ENCODE peak calls at places on chromosomes 5 and 9, in seven cellular contexts. P, D, X, M, U, G and C are unnamed samples.

GRCh38 chr9:135969064-135969683 is 8.0 kb upstream of the UBAC1 start:
- DNase-seq in P (peak), D (no peak), X (no peak), M (no peak), U (no peak), G (no peak), C (peak)

GRCh38 chr9:95910023-95910706 is 34.7 kb downstream of the ERCC6L2 start:
- DNase-seq in P (no peak), D (no peak), X (no peak), M (no peak), U (no peak), G (no peak), C (peak)

GRCh38 chr5:129963359-129963758 is 59.1 kb downstream of the CHSY3 start:
- DNase-seq in P (peak), D (no peak), X (no peak), M (no peak), U (no peak), G (no peak), C (peak)

GRCh38 chr9:20512106-20512505 is 110.2 kb downstream of the MLLT3 start:
- DNase-seq in P (peak), D (no peak), X (peak), M (no peak), U (no peak), G (no peak), C (peak)

GRCh38 chr5:83220331-83220730 is 143.0 kb downstream of the XRCC4 start:
- DNase-seq in P (no peak), D (no peak), X (no peak), M (peak), U (no peak), G (no peak), C (peak)

GRCh38 chr5:131230406-131230805 is 33.4 kb upstream of the CDC42SE2 start:
- DNase-seq in P (no peak), D (peak), X (no peak), M (peak), U (no peak), G (no peak), C (no peak)

GRCh38 chr5:73263001-73263710 is 90.2 kb downstream of the TMEM174 start:
- DNase-seq in P (no peak), D (no peak), X (peak), M (no peak), U (no peak), G (no peak), C (no peak)

GRCh38 chr9:72292184-72292787 is 72.7 kb downstream of the ZFAND5 start:
- DNase-seq in P (peak), D (no peak), X (no peak), M (no peak), U (no peak), G (no peak), C (peak)

GRCh38 chr5:173340984-173341383 is 12.8 kb upstream of the STC2 start:
- DNase-seq in P (no peak), D (no peak), X (no peak), M (no peak), U (no peak), G (no peak), C (no peak)

GRCh38 chr5:151740958-151741373 is 17.5 kb downstream of the ATOX1 start:
- DNase-seq in P (peak), D (no peak), X (no peak), M (no peak), U (no peak), G (no peak), C (peak)

GRCh38 chr9:86768709-86769108 is 178.6 kb downstream of the GAS1 start:
- DNase-seq in P (no peak), D (no peak), X (no peak), M (no peak), U (no peak), G (no peak), C (no peak)

GRCh38 chr5:32711693-32712462 is 757 bp downstream of the NPR3 start:
- DNase-seq in P (peak), D (peak), X (no peak), M (peak), U (peak), G (peak), C (peak)

GRCh38 chr9:78114581-78114980 is 83.0 kb upstream of the GNAQ start:
- DNase-seq in P (no peak), D (no peak), X (no peak), M (no peak), U (no peak), G (no peak), C (no peak)
- H2BK120ac ChIP-seq in P (no peak), D (no peak), X (no peak), M (no peak), U (no peak), G (no peak), C (no peak)

DNA sequence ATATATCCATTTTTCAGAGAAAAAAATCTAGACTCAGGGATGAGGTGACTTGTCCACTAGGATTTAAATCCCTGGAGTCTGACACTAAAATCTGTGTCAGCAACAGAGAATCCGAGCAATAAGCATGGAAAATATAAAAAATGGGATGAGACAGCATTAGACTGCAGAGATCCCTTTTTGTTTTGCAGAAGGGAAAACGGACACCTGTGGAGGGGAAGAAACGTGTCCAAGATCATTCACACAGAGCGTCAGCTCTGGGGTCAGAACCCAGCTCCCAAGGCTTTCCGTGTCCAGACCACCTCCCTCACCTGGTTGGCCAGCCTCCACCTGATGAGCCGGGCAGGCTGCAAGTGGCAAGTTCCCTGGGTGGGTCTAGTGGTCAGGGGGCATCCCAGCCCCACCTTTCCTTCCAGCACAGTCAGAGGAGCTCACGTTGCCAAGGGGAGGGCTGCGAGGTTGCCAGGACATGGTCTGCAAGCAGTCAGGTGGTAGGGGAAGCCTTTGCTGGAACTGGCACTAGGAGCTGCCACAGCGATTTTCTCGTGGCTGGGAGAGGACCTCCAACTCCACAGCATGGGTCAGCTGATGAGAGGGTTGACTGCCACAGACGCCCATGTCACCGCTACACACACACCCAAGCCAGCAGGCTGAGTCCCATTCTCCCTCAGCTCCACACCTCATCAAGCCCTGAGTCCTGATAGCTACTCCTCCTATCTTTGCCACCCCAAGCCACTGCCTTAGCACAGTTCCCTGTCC is 65.9 kb upstream of the CPLX2 start:
- DNase-seq in P (no peak), D (no peak), X (no peak), M (no peak), U (no peak), G (no peak), C (no peak)
- H2BK120ac ChIP-seq in P (no peak), D (no peak), X (no peak), M (no peak), U (no peak), G (no peak), C (no peak)

DNA sequence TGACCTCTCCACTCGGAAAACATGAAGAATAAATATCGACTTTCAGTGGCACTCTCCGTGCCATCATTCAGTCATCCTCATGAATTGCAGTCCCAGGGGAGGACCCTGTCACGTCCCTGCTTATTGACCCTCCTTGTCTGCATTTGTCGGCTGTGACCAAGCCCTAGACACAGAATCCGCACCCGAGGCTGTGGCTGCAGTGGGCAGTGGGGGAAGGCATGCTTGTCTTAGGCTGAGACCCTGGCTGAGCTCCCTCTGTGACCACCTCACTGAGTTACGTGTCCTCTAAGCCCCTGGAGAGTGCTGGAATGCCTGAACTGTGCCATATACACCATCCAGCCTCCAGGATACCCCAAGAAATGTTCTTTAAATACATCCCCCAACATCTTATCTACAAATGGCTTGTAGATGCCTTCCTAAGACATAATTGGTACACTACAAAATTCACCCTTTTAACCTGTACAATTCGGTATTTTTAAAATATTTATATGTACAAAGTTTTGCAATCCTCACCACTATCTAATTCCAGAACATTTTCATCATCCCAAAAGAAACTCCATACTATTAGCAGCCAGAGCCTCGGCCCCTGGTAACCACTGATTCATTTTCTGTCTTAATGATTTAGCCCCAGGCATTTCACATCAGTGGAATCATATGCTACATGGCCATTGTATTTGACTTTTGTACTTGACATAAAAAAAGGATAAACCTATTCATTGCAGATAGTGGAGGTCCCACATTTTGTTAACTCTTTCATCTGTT is 80.8 kb upstream of the ICE1 start:
- DNase-seq in P (peak), D (no peak), X (peak), M (no peak), U (no peak), G (no peak), C (no peak)
- H2BK120ac ChIP-seq in P (peak), D (no peak), X (peak), M (no peak), U (no peak), G (peak), C (no peak)

GRCh38 chr5:95285406-95285761 is 490 bp upstream of the MCTP1 start:
- DNase-seq in P (peak), D (peak), X (no peak), M (peak), U (no peak), G (peak), C (no peak)
- H2BK120ac ChIP-seq in P (no peak), D (no peak), X (no peak), M (no peak), U (no peak), G (no peak), C (no peak)